ENCODE peak calls at places on chromosomes 1 and 21, in six cellular contexts. E is H9, B is fibroblast of lung, R is IMR-90, W is GM12878, G is MM.1S. I is an unnamed sample. For H3K9me3, the result is how much of the 10 kb centered on the place peaks cover.

GRCh38 chr1:240029418-240029817 is 62.3 kb upstream of the FMN2 start:
- DNase-seq in E (no peak), B (peak), R (peak), W (no peak), G (no peak), I (no peak)

GRCh38 chr1:112762541-112763141 is 47.5 kb upstream of the PPM1J start:
- DNase-seq in E (no peak), B (peak), R (peak), W (no peak), G (no peak), I (no peak)

GRCh38 chr1:94876362-94876761 is 50.5 kb downstream of the CNN3 start:
- DNase-seq in E (no peak), B (peak), R (peak), W (no peak), G (no peak), I (no peak)

GRCh38 chr1:77421504-77422233 is 139.8 kb downstream of the AK5 start:
- DNase-seq in E (no peak), B (no peak), R (no peak), W (no peak), G (peak), I (no peak)

GRCh38 chr1:158506369-158506987 is 34.5 kb downstream of the OR10R2 start:
- DNase-seq in E (peak), B (no peak), R (peak), W (peak), G (peak), I (no peak)

GRCh38 chr1:159862557-159862956 is at the start of gene VSIG8:
- DNase-seq in E (no peak), B (no peak), R (no peak), W (no peak), G (no peak), I (no peak)

GRCh38 chr1:156431366-156432108 is 62.5 kb downstream of the RHBG start:
- DNase-seq in E (no peak), B (no peak), R (no peak), W (no peak), G (no peak), I (no peak)

GRCh38 chr1:229117664-229118300 is 153.1 kb upstream of the RAB4A start:
- DNase-seq in E (no peak), B (peak), R (peak), W (no peak), G (no peak), I (no peak)

GRCh38 chr1:19357299-19357698 is 45.2 kb downstream of the SLC66A1 start:
- DNase-seq in E (no peak), B (no peak), R (no peak), W (no peak), G (no peak), I (no peak)

GRCh38 chr21:39137248-39138186 is 45.7 kb downstream of the PSMG1 start:
- DNase-seq in E (peak), B (peak), R (peak), W (no peak), G (no peak), I (no peak)

GRCh38 chr1:208942394-208942793 is 641.1 kb upstream of the CAMK1G start:
- DNase-seq in E (no peak), B (no peak), R (no peak), W (no peak), G (no peak), I (no peak)

GRCh38 chr21:39660596-39660995 is 47.9 kb downstream of the B3GALT5 start:
- DNase-seq in E (no peak), B (peak), R (peak), W (no peak), G (no peak), I (no peak)

GRCh38 chr1:151069103-151069486 is 1.5 kb upstream of the GABPB2 start:
- DNase-seq in E (no peak), B (no peak), R (no peak), W (no peak), G (no peak), I (no peak)

GRCh38 chr1:52633291-52633754 is 355 bp downstream of the SHISAL2A start:
- DNase-seq in E (peak), B (peak), R (no peak), W (no peak), G (no peak), I (no peak)
- H3K9ac ChIP-seq in E (no peak), B (no peak), R (no peak), W (peak), G (no peak), I (no peak)

GRCh38 chr1:67239738-67240137 is 67.9 kb upstream of the IL12RB2 start:
- DNase-seq in E (no peak), B (no peak), R (no peak), W (peak), G (no peak), I (no peak)
- H3K9me3 ChIP-seq in E (under half), B (under half), R (under half), W (under half), G (under half), I (under half)

GRCh38 chr1:204029016-204029415 is 43.9 kb upstream of the SOX13 start:
- DNase-seq in E (no peak), B (no peak), R (no peak), W (no peak), G (no peak), I (no peak)
- H2AFZ ChIP-seq in E (no peak), B (no peak), R (no peak), W (no peak), G (no peak), I (no peak)

DNA sequence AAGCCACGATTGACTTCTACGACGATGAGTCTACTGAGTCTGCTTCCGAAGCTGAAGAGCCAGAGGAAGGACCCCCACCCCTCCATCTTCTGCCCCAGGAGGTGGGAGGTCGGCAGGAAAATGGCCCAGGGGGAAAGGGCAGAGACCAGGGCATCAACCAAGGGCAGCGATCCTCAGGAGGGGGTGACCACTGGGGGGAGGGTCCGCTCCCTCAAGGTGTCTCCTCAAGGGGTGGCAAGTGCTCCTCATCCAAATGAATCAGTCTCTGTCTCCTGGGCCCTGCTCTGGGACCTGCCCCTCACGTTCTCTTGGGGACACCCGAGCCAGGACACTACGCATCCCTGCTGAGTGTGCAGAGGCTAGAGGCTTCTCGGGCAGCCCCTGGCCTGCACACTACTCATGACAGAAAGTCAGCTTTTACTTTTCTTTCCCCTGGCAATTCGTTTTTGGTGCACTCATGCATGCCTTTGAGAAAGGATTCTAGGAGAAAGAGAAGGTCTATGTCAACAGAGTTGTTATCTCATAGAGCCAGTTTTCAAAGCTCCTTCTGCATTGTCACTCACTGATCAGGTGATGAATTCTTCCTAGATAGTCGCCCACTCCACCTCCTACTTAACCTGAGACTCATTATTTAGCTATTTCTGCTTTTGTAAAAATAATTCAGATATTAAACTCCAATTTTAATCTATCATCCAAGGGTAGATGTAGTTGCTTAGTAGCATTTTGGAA is 11.6 kb downstream of the RIPPLY3 start:
- DNase-seq in E (no peak), B (no peak), R (no peak), W (no peak), G (no peak), I (no peak)
- H3K9ac ChIP-seq in E (no peak), B (no peak), R (no peak), W (no peak), G (no peak), I (no peak)

DNA sequence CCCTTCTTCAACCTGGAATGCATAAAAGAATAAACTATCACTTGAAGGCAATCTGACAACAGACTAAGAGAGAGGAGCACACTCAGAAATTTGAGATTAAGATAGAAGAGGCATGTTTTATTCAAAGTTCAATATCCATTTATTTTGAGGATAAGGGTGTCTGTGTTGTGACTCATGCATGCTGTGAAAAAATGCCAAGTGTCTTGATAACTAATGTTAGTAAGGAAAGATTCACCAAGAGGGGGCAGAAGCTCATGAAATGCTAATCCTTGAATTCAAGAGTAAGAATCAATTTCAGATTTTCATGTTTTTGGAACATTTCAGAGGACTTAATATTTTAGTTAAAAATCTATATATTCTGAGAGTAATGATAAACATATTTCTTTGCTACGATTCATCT is 94.0 kb downstream of the IFI44 start:
- DNase-seq in E (no peak), B (peak), R (peak), W (no peak), G (no peak), I (no peak)
- H3K9me3 ChIP-seq in E (under half), B (under half), R (under half), W (under half), G (under half), I (under half)

GRCh38 chr1:210416049-210416448 is 87.3 kb downstream of the HHAT start:
- DNase-seq in E (peak), B (no peak), R (no peak), W (no peak), G (no peak), I (no peak)
- H2AFZ ChIP-seq in E (no peak), B (no peak), R (peak), W (no peak), G (no peak), I (no peak)

GRCh38 chr1:10939654-10940450 is 72.6 kb upstream of the TARDBP start:
- DNase-seq in E (no peak), B (no peak), R (peak), W (peak), G (peak), I (no peak)
- H3K9ac ChIP-seq in E (no peak), B (no peak), R (no peak), W (no peak), G (peak), I (no peak)

GRCh38 chr1:238722812-238723211 is 663.6 kb upstream of the CHRM3 start:
- DNase-seq in E (no peak), B (no peak), R (no peak), W (no peak), G (no peak), I (no peak)
- H3K9me3 ChIP-seq in E (under half), B (under half), R (under half), W (under half), G (under half), I (under half)

GRCh38 chr1:9145714-9146113 is 16.8 kb upstream of the GPR157 start:
- DNase-seq in E (no peak), B (no peak), R (no peak), W (no peak), G (no peak), I (no peak)
- H2AFZ ChIP-seq in E (no peak), B (no peak), R (no peak), W (no peak), G (no peak), I (no peak)

GRCh38 chr1:200972985-200973742 is 50.4 kb downstream of the KIF21B start:
- DNase-seq in E (no peak), B (no peak), R (no peak), W (no peak), G (no peak), I (no peak)
- H3K9ac ChIP-seq in E (no peak), B (no peak), R (no peak), W (no peak), G (no peak), I (no peak)

I was measured in keratinocyte.